ENCODE peak calls at places on chromosomes 16 and 17, in nine cellular contexts. R, P, E, G, N, A, L, O and S are unnamed samples.

GRCh38 chr17:29086628-29087332 is 43.8 kb downstream of the PIPOX start:
- DNase-seq in R (no peak), P (no peak), E (peak; percentile 22), G (no peak), N (no peak), A (no peak), L (no peak), O (no peak), S (no peak)

GRCh38 chr16:87471278-87472141 is 21.3 kb downstream of the ZCCHC14 start:
- DNase-seq in R (no peak), P (no peak), E (no peak), G (no peak), N (no peak), A (no peak), L (no peak), O (no peak), S (no peak)

GRCh38 chr16:84618428-84619102 is 687 bp upstream of the COTL1 start:
- DNase-seq in R (no peak), P (peak; percentile 90), E (peak; percentile 99), G (no peak), N (peak; percentile 99), A (peak; percentile 93), L (peak; percentile 99), O (no peak), S (peak; percentile 91)

GRCh38 chr17:79098282-79098867 is 23.8 kb downstream of the ENGASE start:
- DNase-seq in R (no peak), P (no peak), E (no peak), G (no peak), N (no peak), A (no peak), L (no peak), O (no peak), S (peak; percentile 27)

GRCh38 chr16:814974-815373 is 14.4 kb upstream of the GNG13 start:
- DNase-seq in R (no peak), P (no peak), E (peak; percentile 71), G (no peak), N (no peak), A (no peak), L (peak; percentile 61), O (no peak), S (no peak)

GRCh38 chr16:30747331-30747730 is 894 bp upstream of the PHKG2 start:
- DNase-seq in R (no peak), P (no peak), E (peak; percentile 56), G (no peak), N (no peak), A (peak; percentile 56), L (peak; percentile 34), O (no peak), S (no peak)

GRCh38 chr16:76661691-76662090 is 384.5 kb downstream of the CNTNAP4 start:
- DNase-seq in R (no peak), P (no peak), E (no peak), G (no peak), N (no peak), A (no peak), L (no peak), O (no peak), S (no peak)

GRCh38 chr17:71505981-71506380 is 614.8 kb upstream of the SOX9 start:
- DNase-seq in R (no peak), P (no peak), E (no peak), G (no peak), N (no peak), A (no peak), L (no peak), O (no peak), S (no peak)

GRCh38 chr16:70267516-70267915 is 15.8 kb upstream of the EXOSC6 start:
- DNase-seq in R (no peak), P (peak; percentile 66), E (peak; percentile 24), G (no peak), N (peak; percentile 18), A (peak; percentile 21), L (peak; percentile 28), O (peak; percentile 35), S (peak; percentile 66)

GRCh38 chr17:6153416-6153815 is 83.2 kb downstream of the WSCD1 start:
- DNase-seq in R (no peak), P (no peak), E (no peak), G (no peak), N (no peak), A (no peak), L (no peak), O (no peak), S (no peak)

GRCh38 chr16:67951485-67951884 is 7.6 kb upstream of the LCAT start:
- DNase-seq in R (no peak), P (no peak), E (no peak), G (peak; percentile 77), N (no peak), A (no peak), L (no peak), O (no peak), S (no peak)

GRCh38 chr17:66667491-66668030 is 167.4 kb upstream of the CACNG5 start:
- DNase-seq in R (no peak), P (no peak), E (no peak), G (no peak), N (no peak), A (no peak), L (no peak), O (no peak), S (no peak)

GRCh38 chr16:89507219-89507833 is 877 bp upstream of the SPG7 start:
- DNase-seq in R (no peak), P (no peak), E (no peak), G (no peak), N (no peak), A (no peak), L (no peak), O (peak; percentile 32), S (no peak)

GRCh38 chr16:23502466-23502865 is 7.8 kb downstream of the GGA2 start:
- DNase-seq in R (no peak), P (no peak), E (no peak), G (no peak), N (no peak), A (no peak), L (no peak), O (no peak), S (no peak)

GRCh38 chr16:23505942-23506605 is 4.2 kb downstream of the GGA2 start:
- DNase-seq in R (no peak), P (no peak), E (no peak), G (no peak), N (no peak), A (no peak), L (no peak), O (no peak), S (no peak)

GRCh38 chr16:23504453-23505179 is 5.7 kb downstream of the GGA2 start:
- DNase-seq in R (peak; percentile 66), P (peak; percentile 59), E (peak; percentile 95), G (no peak), N (peak; percentile 66), A (peak; percentile 96), L (peak; percentile 93), O (peak; percentile 46), S (peak; percentile 72)

GRCh38 chr16:23505180-23505665 is 5.1 kb downstream of the GGA2 start:
- DNase-seq in R (no peak), P (no peak), E (peak; percentile 39), G (no peak), N (no peak), A (no peak), L (no peak), O (no peak), S (no peak)

GRCh38 chr16:23504076-23504452 is 6.2 kb downstream of the GGA2 start:
- DNase-seq in R (peak; percentile 70), P (no peak), E (peak; percentile 88), G (no peak), N (no peak), A (peak; percentile 91), L (peak; percentile 87), O (no peak), S (no peak)
- H3K4me3 ChIP-seq in R (no peak overlapping the region), P (no peak overlapping the region), E (no peak overlapping the region), G (no peak overlapping the region), N (no peak overlapping the region), A (no peak overlapping the region), L (peak overlapping the region; percentile 18), O (no peak overlapping the region), S (no peak overlapping the region)

DNA sequence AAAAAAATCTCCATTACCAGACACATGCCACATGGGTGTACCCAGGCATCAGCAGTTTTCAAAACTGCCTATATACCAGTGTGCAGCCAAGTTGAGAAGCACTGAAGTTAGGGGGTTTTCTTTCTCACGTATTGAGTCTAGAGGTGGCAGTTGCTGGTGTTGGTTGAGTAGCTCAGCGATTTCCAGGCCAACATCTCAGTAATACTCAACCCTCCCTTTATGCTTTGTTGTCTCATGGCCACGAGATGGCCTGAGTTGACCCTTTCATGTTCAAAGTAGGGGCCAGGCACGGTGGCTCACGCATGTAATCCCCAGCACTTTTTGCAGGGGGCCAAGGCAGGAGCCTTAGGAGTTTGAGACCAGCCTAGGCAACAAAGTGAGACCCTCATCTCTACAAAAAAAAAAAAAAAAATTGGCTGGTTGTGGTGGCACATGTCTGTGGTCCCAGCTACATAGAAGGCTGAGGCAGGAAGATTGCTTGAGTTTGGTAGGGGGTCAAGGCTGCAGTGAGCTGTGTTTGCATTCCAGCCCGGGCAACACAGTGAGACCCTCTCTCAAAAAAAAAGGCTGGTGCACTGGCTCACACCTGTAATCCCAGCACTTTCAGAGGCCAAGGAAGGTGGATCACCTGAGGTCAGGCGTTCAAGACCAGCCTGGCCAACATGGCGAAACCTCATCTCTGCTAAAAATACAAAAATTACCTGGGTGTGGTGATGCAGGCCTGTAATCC is 10.8 kb downstream of the LRRC3C start:
- DNase-seq in R (no peak), P (no peak), E (no peak), G (no peak), N (no peak), A (no peak), L (no peak), O (no peak), S (no peak)
- TF ChIP-seq CTCF in R (no peak), P (no peak), E (no peak), G (no peak), N (no peak), A (no peak), L (no peak), O (no peak), S (no peak)

GRCh38 chr17:15456972-15457722 is 10.3 kb downstream of the CDRT4 start:
- DNase-seq in R (peak; percentile 51), P (no peak), E (peak; percentile 87), G (peak; percentile 59), N (no peak), A (no peak), L (peak; percentile 83), O (no peak), S (no peak)
- H3K4me1 ChIP-seq in R (peaks cover 2% of the 10 kb centered on the region), P (no peaks in the 10 kb centered on the region), E (peaks cover 17% of the 10 kb centered on the region), G (peaks cover 33% of the 10 kb centered on the region), N (no peaks in the 10 kb centered on the region), A (peaks cover 2% of the 10 kb centered on the region), L (peaks cover 22% of the 10 kb centered on the region), O (peaks cover 21% of the 10 kb centered on the region), S (peaks cover 14% of the 10 kb centered on the region)

GRCh38 chr17:82889496-82890338 is 49.9 kb upstream of the ZNF750 start:
- DNase-seq in R (peak; percentile 84), P (no peak), E (no peak), G (no peak), N (peak; percentile 16), A (peak; percentile 87), L (no peak), O (peak; percentile 94), S (peak; percentile 93)
- H3K4me3 ChIP-seq in R (no peak overlapping the region), P (no peak overlapping the region), E (no peak overlapping the region), G (no peak overlapping the region), N (no peak overlapping the region), A (no peak overlapping the region), L (no peak overlapping the region), O (no peak overlapping the region), S (no peak overlapping the region)

GRCh38 chr16:72832640-72833039 is 215.3 kb downstream of the ZFHX3 start:
- DNase-seq in R (peak; percentile 79), P (peak; percentile 73), E (peak; percentile 53), G (peak; percentile 83), N (no peak), A (peak; percentile 52), L (peak; percentile 24), O (peak; percentile 86), S (peak; percentile 84)
- TF ChIP-seq CTCF in R (peak; percentile 95), P (peak; percentile 92), E (peak; percentile 99), G (peak; percentile 97), N (peak; percentile 99), A (peak; percentile 98), L (peak; percentile 98), O (peak; percentile 41), S (peak; percentile 97)